ENCODE peak calls at places on chromosome 6, in five cellular contexts. H is cardiac muscle cell; L is EL; D is stimulated activated CD4-positive, alpha-beta T cell treated with anti-CD3 and anti-CD28 coated beads, TNF-alpha, amount 100 ng/mL, for 4 hours; N is non-pigmented ciliary epithelial cell. U is an unnamed sample.

GRCh38 chr6:30006170-30007131 is 54.6 kb upstream of the POLR1H start:
- DNase-seq in N (no peak), L (no peak), H (peak; percentile 15), D (no peak), U (no peak)

GRCh38 chr6:69631552-69632346 is 165.1 kb downstream of the LMBRD1 start:
- DNase-seq in L (no peak), N (no peak), H (no peak), D (no peak), U (no peak)

GRCh38 chr6:121849477-121849876 is 414.0 kb downstream of the GJA1 start:
- DNase-seq in N (no peak), L (peak; percentile 75), H (peak; percentile 87), D (no peak), U (peak; percentile 32)

GRCh38 chr6:41935685-41936072 is 5.9 kb downstream of the CCND3 start:
- DNase-seq in L (no peak), D (no peak), N (no peak), H (no peak), U (no peak)

GRCh38 chr6:33759887-33760629 is 13.4 kb upstream of the IP6K3 start:
- DNase-seq in N (no peak), L (no peak), D (no peak), H (no peak), U (no peak)

GRCh38 chr6:87182940-87183339 is 27.6 kb downstream of the ZNF292 start:
- DNase-seq in H (no peak), L (no peak), N (no peak), D (no peak), U (no peak)

GRCh38 chr6:46677314-46677654 is 10.4 kb upstream of the TDRD6 start:
- DNase-seq in N (no peak), D (no peak), H (peak; percentile 50), L (no peak), U (no peak)

GRCh38 chr6:142551145-142551811 is 249.5 kb downstream of the ADGRG6 start:
- DNase-seq in D (peak; percentile 8), L (peak; percentile 54), N (no peak), H (no peak), U (peak; percentile 44)

GRCh38 chr6:152529364-152529763 is 107.8 kb downstream of the SYNE1 start:
- DNase-seq in N (peak; percentile 5), H (no peak), D (no peak), L (peak; percentile 8), U (no peak)

GRCh38 chr6:34852406-34853085 is 35.3 kb downstream of the TAF11 start:
- DNase-seq in H (no peak), L (peak; percentile 58), D (no peak), N (no peak), U (no peak)

GRCh38 chr6:117677553-117678131 is 2.4 kb downstream of the NUS1 start:
- DNase-seq in L (peak; percentile 6), D (no peak), N (peak; percentile 9), H (no peak), U (peak; percentile 10)

GRCh38 chr6:25930532-25931410 is at the start of gene SLC17A2:
- DNase-seq in H (no peak), D (no peak), N (no peak), L (no peak), U (no peak)

GRCh38 chr6:137715589-137716045 is 151.4 kb upstream of the TNFAIP3 start:
- DNase-seq in N (no peak), L (peak; percentile 25), H (no peak), D (no peak), U (peak; percentile 25)

GRCh38 chr6:131914967-131915751 is 36.0 kb downstream of the CCN2 start:
- DNase-seq in L (peak; percentile 79), N (peak; percentile 66), D (no peak), H (peak; percentile 79), U (peak; percentile 2)

GRCh38 chr6:160900031-160900430 is 91.5 kb upstream of the MAP3K4 start:
- DNase-seq in N (no peak), D (no peak), H (peak; percentile 20), L (no peak), U (no peak)

GRCh38 chr6:93621400-93621799 is 202.0 kb upstream of the EPHA7 start:
- DNase-seq in L (no peak), N (no peak), D (no peak), H (no peak), U (no peak)

GRCh38 chr6:3281669-3282460 is 23.1 kb downstream of the PSMG4 start:
- DNase-seq in H (no peak), D (no peak), N (peak; percentile 89), L (peak; percentile 78), U (no peak)

GRCh38 chr6:147648936-147649335 is 140.4 kb downstream of the SAMD5 start:
- DNase-seq in D (no peak), N (no peak), L (peak; percentile 43), H (no peak), U (no peak)

GRCh38 chr6:108564178-108564577 is 3.5 kb downstream of the FOXO3 start:
- DNase-seq in N (peak; percentile 93), D (no peak), H (no peak), L (peak; percentile 97), U (no peak)

GRCh38 chr6:32128751-32129296 is 778 bp upstream of the ATF6B start:
- DNase-seq in H (no peak), L (no peak), D (no peak), N (no peak), U (no peak)

GRCh38 chr6:88561974-88562736 is 396.0 kb upstream of the CNR1 start:
- DNase-seq in H (no peak), L (no peak), D (no peak), N (no peak), U (no peak)

GRCh38 chr6:143961868-143962643 is 46.0 kb downstream of the PLAGL1 start:
- DNase-seq in L (no peak), D (no peak), H (no peak), N (no peak), U (no peak)

GRCh38 chr6:30557683-30557981 is 537 bp downstream of the PRR3 start:
- DNase-seq in L (no peak), H (no peak), D (peak; percentile 57), N (no peak), U (no peak)

GRCh38 chr6:131792091-131792496 is 15.7 kb upstream of the ENPP1 start:
- DNase-seq in N (no peak), H (no peak), L (peak; percentile 43), D (no peak), U (no peak)

GRCh38 chr6:47047479-47048411 is 5.6 kb upstream of the ADGRF1 start:
- DNase-seq in D (no peak), N (peak; percentile 74), H (peak; percentile 74), L (peak; percentile 87), U (no peak)

GRCh38 chr6:101887532-101887931 is 494.0 kb downstream of the GRIK2 start:
- DNase-seq in N (no peak), D (no peak), H (no peak), L (no peak), U (no peak)

GRCh38 chr6:3651698-3652229 is 99.7 kb downstream of the PXDC1 start:
- DNase-seq in D (no peak), N (no peak), H (no peak), L (no peak), U (no peak)

GRCh38 chr6:108616544-108616943 is 55.8 kb downstream of the FOXO3 start:
- DNase-seq in N (no peak), D (no peak), H (no peak), L (no peak), U (no peak)

GRCh38 chr6:75347797-75348610 is 63.4 kb upstream of the TMEM30A start:
- DNase-seq in H (no peak), L (no peak), D (no peak), N (no peak), U (no peak)

GRCh38 chr6:38460216-38460615 is 179.5 kb downstream of the BTBD9 start:
- DNase-seq in L (no peak), H (no peak), D (no peak), N (peak; percentile 59), U (no peak)

GRCh38 chr6:30491963-30492616 is 2.8 kb downstream of the HLA-E start:
- DNase-seq in L (no peak), H (no peak), D (no peak), N (no peak), U (peak; percentile 14)